ENCODE peak calls at places on chromosomes 11 and 22, in nine cellular contexts. One of them, this sample, is unnamed. For H3K4me1, the result is how much of the 10 kb centered on the place peaks cover.

GRCh38 chr22:49517211-49517610 is 310.5 kb downstream of the BRD1 start:
- DNase-seq in sigmoid colon: no peak
- DNase-seq in hepatocyte: no peak
- DNase-seq in fibroblast of lung: no peak
- DNase-seq in left lung: no peak
- DNase-seq in naive thymus-derived CD4-positive, alpha-beta T cell: no peak
- DNase-seq in Peyer's patch: no peak
- DNase-seq in MM.1S: no peak
- DNase-seq in HCT116: no peak
- DNase-seq in this sample: no peak

GRCh38 chr11:72896431-72896830 is 82.2 kb downstream of the ATG16L2 start:
- DNase-seq in sigmoid colon: no peak
- DNase-seq in hepatocyte: no peak
- DNase-seq in fibroblast of lung: no peak
- DNase-seq in left lung: no peak
- DNase-seq in naive thymus-derived CD4-positive, alpha-beta T cell: no peak
- DNase-seq in Peyer's patch: no peak
- DNase-seq in MM.1S: no peak
- DNase-seq in HCT116: no peak
- DNase-seq in this sample: no peak

GRCh38 chr22:35053060-35053835 is 12.7 kb upstream of the ISX start:
- DNase-seq in sigmoid colon: no peak
- DNase-seq in hepatocyte: no peak
- DNase-seq in fibroblast of lung: no peak
- DNase-seq in left lung: no peak
- DNase-seq in naive thymus-derived CD4-positive, alpha-beta T cell: no peak
- DNase-seq in Peyer's patch: no peak
- DNase-seq in MM.1S: no peak
- DNase-seq in HCT116: no peak
- DNase-seq in this sample: no peak

GRCh38 chr11:128759168-128759567 is 65.3 kb downstream of the FLI1 start:
- DNase-seq in sigmoid colon: no peak
- DNase-seq in hepatocyte: no peak
- DNase-seq in fibroblast of lung: no peak
- DNase-seq in left lung: no peak
- DNase-seq in naive thymus-derived CD4-positive, alpha-beta T cell: no peak
- DNase-seq in Peyer's patch: no peak
- DNase-seq in MM.1S: no peak
- DNase-seq in HCT116: no peak
- DNase-seq in this sample: no peak

GRCh38 chr11:64120951-64121569 is 44.9 kb downstream of the MACROD1 start:
- DNase-seq in sigmoid colon: peak
- DNase-seq in hepatocyte: no peak
- DNase-seq in fibroblast of lung: peak
- DNase-seq in left lung: no peak
- DNase-seq in naive thymus-derived CD4-positive, alpha-beta T cell: no peak
- DNase-seq in Peyer's patch: no peak
- DNase-seq in MM.1S: no peak
- DNase-seq in HCT116: no peak
- DNase-seq in this sample: peak

GRCh38 chr11:83235825-83236224 is 42.3 kb downstream of the ANKRD42 start:
- DNase-seq in sigmoid colon: no peak
- DNase-seq in hepatocyte: no peak
- DNase-seq in fibroblast of lung: no peak
- DNase-seq in left lung: no peak
- DNase-seq in naive thymus-derived CD4-positive, alpha-beta T cell: no peak
- DNase-seq in Peyer's patch: no peak
- DNase-seq in MM.1S: no peak
- DNase-seq in HCT116: no peak
- DNase-seq in this sample: no peak

GRCh38 chr11:93477684-93478234 is 65.4 kb downstream of the SMCO4 start:
- DNase-seq in sigmoid colon: no peak
- DNase-seq in hepatocyte: no peak
- DNase-seq in fibroblast of lung: no peak
- DNase-seq in left lung: no peak
- DNase-seq in naive thymus-derived CD4-positive, alpha-beta T cell: no peak
- DNase-seq in Peyer's patch: no peak
- DNase-seq in MM.1S: no peak
- DNase-seq in HCT116: no peak
- DNase-seq in this sample: no peak

GRCh38 chr22:36068776-36069344 is 40.2 kb upstream of the RBFOX2 start:
- DNase-seq in sigmoid colon: no peak
- DNase-seq in hepatocyte: no peak
- DNase-seq in fibroblast of lung: no peak
- DNase-seq in left lung: no peak
- DNase-seq in naive thymus-derived CD4-positive, alpha-beta T cell: no peak
- DNase-seq in Peyer's patch: no peak
- DNase-seq in MM.1S: no peak
- DNase-seq in HCT116: no peak
- DNase-seq in this sample: no peak

GRCh38 chr11:107564877-107565218 is 687 bp downstream of the ALKBH8 start:
- DNase-seq in sigmoid colon: no peak
- DNase-seq in hepatocyte: no peak
- DNase-seq in fibroblast of lung: no peak
- DNase-seq in left lung: no peak
- DNase-seq in naive thymus-derived CD4-positive, alpha-beta T cell: no peak
- DNase-seq in Peyer's patch: no peak
- DNase-seq in MM.1S: no peak
- DNase-seq in HCT116: no peak
- DNase-seq in this sample: no peak

GRCh38 chr22:26744892-26745808 is 87.8 kb downstream of the MIAT start:
- DNase-seq in sigmoid colon: no peak
- DNase-seq in hepatocyte: no peak
- DNase-seq in fibroblast of lung: no peak
- DNase-seq in left lung: no peak
- DNase-seq in naive thymus-derived CD4-positive, alpha-beta T cell: no peak
- DNase-seq in Peyer's patch: no peak
- DNase-seq in MM.1S: no peak
- DNase-seq in HCT116: no peak
- DNase-seq in this sample: no peak

GRCh38 chr11:2522636-2523255 is 77.9 kb downstream of the KCNQ1 start:
- DNase-seq in sigmoid colon: peak
- DNase-seq in hepatocyte: no peak
- DNase-seq in fibroblast of lung: no peak
- DNase-seq in left lung: peak
- DNase-seq in naive thymus-derived CD4-positive, alpha-beta T cell: no peak
- DNase-seq in Peyer's patch: peak
- DNase-seq in MM.1S: no peak
- DNase-seq in HCT116: no peak
- DNase-seq in this sample: no peak

GRCh38 chr11:69574383-69575255 is 66.3 kb upstream of the CCND1 start:
- DNase-seq in sigmoid colon: no peak
- DNase-seq in hepatocyte: no peak
- DNase-seq in fibroblast of lung: no peak
- DNase-seq in left lung: no peak
- DNase-seq in naive thymus-derived CD4-positive, alpha-beta T cell: no peak
- DNase-seq in Peyer's patch: no peak
- DNase-seq in MM.1S: no peak
- DNase-seq in HCT116: no peak
- DNase-seq in this sample: no peak

GRCh38 chr11:119363081-119363861 is 16.8 kb upstream of the MFRP start:
- DNase-seq in sigmoid colon: no peak
- DNase-seq in hepatocyte: no peak
- DNase-seq in fibroblast of lung: no peak
- DNase-seq in left lung: no peak
- DNase-seq in naive thymus-derived CD4-positive, alpha-beta T cell: no peak
- DNase-seq in Peyer's patch: no peak
- DNase-seq in MM.1S: no peak
- DNase-seq in HCT116: no peak
- DNase-seq in this sample: no peak

GRCh38 chr11:119361961-119362725 is 15.6 kb upstream of the MFRP start:
- DNase-seq in sigmoid colon: no peak
- DNase-seq in hepatocyte: no peak
- DNase-seq in fibroblast of lung: no peak
- DNase-seq in left lung: no peak
- DNase-seq in naive thymus-derived CD4-positive, alpha-beta T cell: no peak
- DNase-seq in Peyer's patch: peak
- DNase-seq in MM.1S: no peak
- DNase-seq in HCT116: no peak
- DNase-seq in this sample: no peak

GRCh38 chr11:119362741-119363080 is 16.2 kb upstream of the MFRP start:
- DNase-seq in sigmoid colon: no peak
- DNase-seq in hepatocyte: no peak
- DNase-seq in fibroblast of lung: no peak
- DNase-seq in left lung: no peak
- DNase-seq in naive thymus-derived CD4-positive, alpha-beta T cell: no peak
- DNase-seq in Peyer's patch: no peak
- DNase-seq in MM.1S: no peak
- DNase-seq in HCT116: no peak
- DNase-seq in this sample: no peak

GRCh38 chr11:119359365-119360229 is 13.1 kb upstream of the MFRP start:
- DNase-seq in sigmoid colon: no peak
- DNase-seq in hepatocyte: no peak
- DNase-seq in fibroblast of lung: no peak
- DNase-seq in left lung: no peak
- DNase-seq in naive thymus-derived CD4-positive, alpha-beta T cell: no peak
- DNase-seq in Peyer's patch: no peak
- DNase-seq in MM.1S: no peak
- DNase-seq in HCT116: no peak
- DNase-seq in this sample: no peak

GRCh38 chr11:119361056-119361787 is 14.7 kb upstream of the MFRP start:
- DNase-seq in sigmoid colon: peak
- DNase-seq in hepatocyte: peak
- DNase-seq in fibroblast of lung: peak
- DNase-seq in left lung: no peak
- DNase-seq in naive thymus-derived CD4-positive, alpha-beta T cell: no peak
- DNase-seq in Peyer's patch: no peak
- DNase-seq in MM.1S: peak
- DNase-seq in HCT116: peak
- DNase-seq in this sample: peak
- H3K4me3 ChIP-seq in sigmoid colon: no peak
- H3K4me3 ChIP-seq in hepatocyte: no peak
- H3K4me3 ChIP-seq in fibroblast of lung: no peak
- H3K4me3 ChIP-seq in left lung: no peak
- H3K4me3 ChIP-seq in naive thymus-derived CD4-positive, alpha-beta T cell: no peak
- H3K4me3 ChIP-seq in Peyer's patch: peak
- H3K4me3 ChIP-seq in MM.1S: no peak
- H3K4me3 ChIP-seq in HCT116: peak
- H3K4me3 ChIP-seq in this sample: peak

GRCh38 chr11:102486584-102486983 is 34.0 kb upstream of the TMEM123 start:
- DNase-seq in sigmoid colon: no peak
- DNase-seq in hepatocyte: no peak
- DNase-seq in fibroblast of lung: no peak
- DNase-seq in left lung: no peak
- DNase-seq in naive thymus-derived CD4-positive, alpha-beta T cell: no peak
- DNase-seq in Peyer's patch: no peak
- DNase-seq in MM.1S: no peak
- DNase-seq in HCT116: no peak
- DNase-seq in this sample: no peak
- H3K4me1 ChIP-seq in sigmoid colon: under half
- H3K4me1 ChIP-seq in hepatocyte: under half
- H3K4me1 ChIP-seq in fibroblast of lung: under half
- H3K4me1 ChIP-seq in left lung: under half
- H3K4me1 ChIP-seq in naive thymus-derived CD4-positive, alpha-beta T cell: under half
- H3K4me1 ChIP-seq in Peyer's patch: under half
- H3K4me1 ChIP-seq in MM.1S: under half
- H3K4me1 ChIP-seq in HCT116: under half
- H3K4me1 ChIP-seq in this sample: under half

DNA sequence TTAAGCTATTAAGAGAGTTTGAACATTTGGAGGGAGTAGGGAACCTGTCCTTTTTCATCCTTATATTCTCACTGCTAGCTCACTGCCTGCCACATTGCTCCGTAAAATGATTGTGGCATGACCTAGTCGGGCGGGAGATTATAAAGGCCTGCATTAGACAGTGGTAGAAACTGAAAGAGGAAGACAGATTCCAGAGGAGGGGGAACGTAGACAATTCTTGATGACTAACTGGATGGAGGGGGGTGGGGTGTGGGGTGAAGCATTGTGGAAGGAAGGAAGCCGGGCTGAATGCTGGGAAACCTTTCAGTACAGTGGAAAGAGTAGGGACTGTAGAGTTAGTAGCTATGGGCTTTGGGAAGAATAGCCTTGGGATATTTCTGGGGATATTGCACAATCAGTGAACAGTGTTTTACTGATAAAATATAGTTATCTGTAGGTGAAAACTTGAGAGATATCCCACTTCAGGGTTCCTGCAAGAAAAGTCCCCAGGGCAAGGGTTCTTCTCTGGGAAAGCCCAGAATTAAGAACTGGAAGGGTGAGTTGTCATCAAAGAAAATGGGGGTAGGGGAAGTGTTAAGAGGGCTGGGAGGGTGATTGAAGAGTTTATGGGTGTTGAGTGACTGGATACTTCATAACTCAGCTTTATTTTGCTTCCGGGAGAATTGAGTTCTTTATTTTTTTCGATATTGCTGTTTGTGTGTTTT is 2.1 kb downstream of the MED15 start:
- DNase-seq in sigmoid colon: peak
- DNase-seq in hepatocyte: peak
- DNase-seq in fibroblast of lung: peak
- DNase-seq in left lung: no peak
- DNase-seq in naive thymus-derived CD4-positive, alpha-beta T cell: peak
- DNase-seq in Peyer's patch: peak
- DNase-seq in MM.1S: peak
- DNase-seq in HCT116: no peak
- DNase-seq in this sample: peak
- H3K4me3 ChIP-seq in sigmoid colon: peak
- H3K4me3 ChIP-seq in hepatocyte: peak
- H3K4me3 ChIP-seq in fibroblast of lung: peak
- H3K4me3 ChIP-seq in left lung: peak
- H3K4me3 ChIP-seq in naive thymus-derived CD4-positive, alpha-beta T cell: peak
- H3K4me3 ChIP-seq in Peyer's patch: peak
- H3K4me3 ChIP-seq in MM.1S: peak
- H3K4me3 ChIP-seq in HCT116: peak
- H3K4me3 ChIP-seq in this sample: peak

GRCh38 chr22:42310301-42310981 is 40.0 kb upstream of the TCF20 start:
- DNase-seq in sigmoid colon: no peak
- DNase-seq in hepatocyte: no peak
- DNase-seq in fibroblast of lung: no peak
- DNase-seq in left lung: no peak
- DNase-seq in naive thymus-derived CD4-positive, alpha-beta T cell: no peak
- DNase-seq in Peyer's patch: no peak
- DNase-seq in MM.1S: no peak
- DNase-seq in HCT116: no peak
- DNase-seq in this sample: no peak

GRCh38 chr22:42309865-42310264 is 39.4 kb upstream of the TCF20 start:
- DNase-seq in sigmoid colon: no peak
- DNase-seq in hepatocyte: no peak
- DNase-seq in fibroblast of lung: no peak
- DNase-seq in left lung: no peak
- DNase-seq in naive thymus-derived CD4-positive, alpha-beta T cell: no peak
- DNase-seq in Peyer's patch: no peak
- DNase-seq in MM.1S: no peak
- DNase-seq in HCT116: no peak
- DNase-seq in this sample: no peak

GRCh38 chr22:42305967-42306366 is 35.5 kb upstream of the TCF20 start:
- DNase-seq in sigmoid colon: no peak
- DNase-seq in hepatocyte: no peak
- DNase-seq in fibroblast of lung: no peak
- DNase-seq in left lung: no peak
- DNase-seq in naive thymus-derived CD4-positive, alpha-beta T cell: no peak
- DNase-seq in Peyer's patch: no peak
- DNase-seq in MM.1S: no peak
- DNase-seq in HCT116: no peak
- DNase-seq in this sample: no peak

GRCh38 chr22:42308887-42309468 is 38.5 kb upstream of the TCF20 start:
- DNase-seq in sigmoid colon: no peak
- DNase-seq in hepatocyte: no peak
- DNase-seq in fibroblast of lung: no peak
- DNase-seq in left lung: no peak
- DNase-seq in naive thymus-derived CD4-positive, alpha-beta T cell: no peak
- DNase-seq in Peyer's patch: no peak
- DNase-seq in MM.1S: no peak
- DNase-seq in HCT116: no peak
- DNase-seq in this sample: no peak

GRCh38 chr22:42307806-42308563 is 37.5 kb upstream of the TCF20 start:
- DNase-seq in sigmoid colon: no peak
- DNase-seq in hepatocyte: no peak
- DNase-seq in fibroblast of lung: no peak
- DNase-seq in left lung: no peak
- DNase-seq in naive thymus-derived CD4-positive, alpha-beta T cell: no peak
- DNase-seq in Peyer's patch: no peak
- DNase-seq in MM.1S: no peak
- DNase-seq in HCT116: no peak
- DNase-seq in this sample: no peak
- H3K4me1 ChIP-seq in sigmoid colon: under half
- H3K4me1 ChIP-seq in hepatocyte: under half
- H3K4me1 ChIP-seq in fibroblast of lung: under half
- H3K4me1 ChIP-seq in left lung: under half
- H3K4me1 ChIP-seq in naive thymus-derived CD4-positive, alpha-beta T cell: half or more
- H3K4me1 ChIP-seq in Peyer's patch: under half
- H3K4me1 ChIP-seq in MM.1S: under half
- H3K4me1 ChIP-seq in HCT116: under half
- H3K4me1 ChIP-seq in this sample: under half